ENCODE peak calls at places on chromosomes 6 and 20, in nine cellular contexts. One of them, this sample, is unnamed.

GRCh38 chr6:89611666-89612065 is 26.9 kb downstream of the LYRM2 start:
- DNase-seq in T-cell: no peak
- DNase-seq in activated naive CD4-positive, alpha-beta T cell treated with Interleukin-2 at 50 U/mL for 16 hours: no peak
- DNase-seq in astrocyte of the spinal cord: peak
- DNase-seq in ecto neural progenitor cell: peak
- DNase-seq in activated CD4-positive, alpha-beta T cell treated with anti-CD3 and anti-CD28 coated beads for 48 hours: no peak
- DNase-seq in colonic mucosa: no peak
- DNase-seq in left ventricle myocardium inferior: no peak
- DNase-seq in WTC11: no peak
- DNase-seq in this sample: no peak

GRCh38 chr20:62898970-62899632 is 27.2 kb downstream of the DIDO1 start:
- DNase-seq in astrocyte of the spinal cord: no peak
- DNase-seq in activated naive CD4-positive, alpha-beta T cell treated with Interleukin-2 at 50 U/mL for 16 hours: peak
- DNase-seq in WTC11: no peak
- DNase-seq in left ventricle myocardium inferior: no peak
- DNase-seq in activated CD4-positive, alpha-beta T cell treated with anti-CD3 and anti-CD28 coated beads for 48 hours: peak
- DNase-seq in colonic mucosa: no peak
- DNase-seq in T-cell: no peak
- DNase-seq in ecto neural progenitor cell: no peak
- DNase-seq in this sample: no peak

GRCh38 chr20:57774951-57775350 is 65.1 kb upstream of the PMEPA1 start:
- DNase-seq in ecto neural progenitor cell: no peak
- DNase-seq in colonic mucosa: no peak
- DNase-seq in WTC11: no peak
- DNase-seq in T-cell: no peak
- DNase-seq in astrocyte of the spinal cord: no peak
- DNase-seq in activated CD4-positive, alpha-beta T cell treated with anti-CD3 and anti-CD28 coated beads for 48 hours: no peak
- DNase-seq in left ventricle myocardium inferior: no peak
- DNase-seq in activated naive CD4-positive, alpha-beta T cell treated with Interleukin-2 at 50 U/mL for 16 hours: no peak
- DNase-seq in this sample: no peak

GRCh38 chr6:136969433-136969832 is 47.3 kb downstream of the SLC35D3 start:
- DNase-seq in T-cell: no peak
- DNase-seq in activated CD4-positive, alpha-beta T cell treated with anti-CD3 and anti-CD28 coated beads for 48 hours: no peak
- DNase-seq in left ventricle myocardium inferior: peak
- DNase-seq in astrocyte of the spinal cord: no peak
- DNase-seq in ecto neural progenitor cell: no peak
- DNase-seq in activated naive CD4-positive, alpha-beta T cell treated with Interleukin-2 at 50 U/mL for 16 hours: no peak
- DNase-seq in WTC11: no peak
- DNase-seq in colonic mucosa: no peak
- DNase-seq in this sample: no peak

GRCh38 chr20:46757754-46758678 is 48.6 kb downstream of the SLC2A10 start:
- DNase-seq in activated naive CD4-positive, alpha-beta T cell treated with Interleukin-2 at 50 U/mL for 16 hours: peak
- DNase-seq in left ventricle myocardium inferior: peak
- DNase-seq in ecto neural progenitor cell: peak
- DNase-seq in T-cell: no peak
- DNase-seq in activated CD4-positive, alpha-beta T cell treated with anti-CD3 and anti-CD28 coated beads for 48 hours: peak
- DNase-seq in astrocyte of the spinal cord: peak
- DNase-seq in colonic mucosa: peak
- DNase-seq in WTC11: peak
- DNase-seq in this sample: peak

GRCh38 chr20:33827629-33828325 is 16.6 kb downstream of the CHMP4B start:
- DNase-seq in colonic mucosa: no peak
- DNase-seq in activated naive CD4-positive, alpha-beta T cell treated with Interleukin-2 at 50 U/mL for 16 hours: no peak
- DNase-seq in WTC11: no peak
- DNase-seq in ecto neural progenitor cell: no peak
- DNase-seq in left ventricle myocardium inferior: no peak
- DNase-seq in T-cell: no peak
- DNase-seq in astrocyte of the spinal cord: no peak
- DNase-seq in activated CD4-positive, alpha-beta T cell treated with anti-CD3 and anti-CD28 coated beads for 48 hours: no peak
- DNase-seq in this sample: no peak

GRCh38 chr6:161828355-161828754 is 554.5 kb upstream of the AGPAT4 start:
- DNase-seq in colonic mucosa: no peak
- DNase-seq in activated CD4-positive, alpha-beta T cell treated with anti-CD3 and anti-CD28 coated beads for 48 hours: no peak
- DNase-seq in ecto neural progenitor cell: no peak
- DNase-seq in T-cell: no peak
- DNase-seq in left ventricle myocardium inferior: no peak
- DNase-seq in astrocyte of the spinal cord: no peak
- DNase-seq in WTC11: no peak
- DNase-seq in activated naive CD4-positive, alpha-beta T cell treated with Interleukin-2 at 50 U/mL for 16 hours: no peak
- DNase-seq in this sample: no peak

GRCh38 chr20:36819662-36820061 is 46.1 kb upstream of the DSN1 start:
- DNase-seq in left ventricle myocardium inferior: no peak
- DNase-seq in astrocyte of the spinal cord: no peak
- DNase-seq in T-cell: no peak
- DNase-seq in activated naive CD4-positive, alpha-beta T cell treated with Interleukin-2 at 50 U/mL for 16 hours: no peak
- DNase-seq in WTC11: no peak
- DNase-seq in ecto neural progenitor cell: no peak
- DNase-seq in activated CD4-positive, alpha-beta T cell treated with anti-CD3 and anti-CD28 coated beads for 48 hours: no peak
- DNase-seq in colonic mucosa: no peak
- DNase-seq in this sample: no peak

GRCh38 chr6:151627689-151628444 is 134.1 kb downstream of the CCDC170 start:
- DNase-seq in left ventricle myocardium inferior: no peak
- DNase-seq in WTC11: no peak
- DNase-seq in T-cell: no peak
- DNase-seq in activated CD4-positive, alpha-beta T cell treated with anti-CD3 and anti-CD28 coated beads for 48 hours: no peak
- DNase-seq in ecto neural progenitor cell: no peak
- DNase-seq in activated naive CD4-positive, alpha-beta T cell treated with Interleukin-2 at 50 U/mL for 16 hours: no peak
- DNase-seq in astrocyte of the spinal cord: peak
- DNase-seq in colonic mucosa: no peak
- DNase-seq in this sample: no peak

GRCh38 chr6:29696147-29697129 is 15.5 kb upstream of the ZFP57 start:
- DNase-seq in left ventricle myocardium inferior: no peak
- DNase-seq in astrocyte of the spinal cord: no peak
- DNase-seq in ecto neural progenitor cell: no peak
- DNase-seq in colonic mucosa: no peak
- DNase-seq in activated naive CD4-positive, alpha-beta T cell treated with Interleukin-2 at 50 U/mL for 16 hours: no peak
- DNase-seq in activated CD4-positive, alpha-beta T cell treated with anti-CD3 and anti-CD28 coated beads for 48 hours: peak
- DNase-seq in T-cell: no peak
- DNase-seq in WTC11: peak
- DNase-seq in this sample: no peak